ENCODE peak calls at places on chromosomes 12 and 14, in nine cellular contexts. D is ovary, C is iPS DF 6.9, T is prostate gland, K is upper lobe of right lung, N is uterus, A is transverse colon, Y is left lung, B is IMR-90. G is an unnamed sample.

GRCh38 chr12:123741937-123742572 is 20.0 kb upstream of the DNAH10 start:
- DNase-seq in T (no peak), Y (no peak), B (no peak), D (no peak), K (no peak), C (no peak), N (no peak), A (no peak), G (no peak)

GRCh38 chr14:58832010-58832409 is 194.2 kb downstream of the DACT1 start:
- DNase-seq in D (no peak), C (no peak), T (peak), N (no peak), Y (no peak), A (peak), K (no peak), B (no peak), G (no peak)

GRCh38 chr12:20259786-20260185 is 108.6 kb upstream of the PDE3A start:
- DNase-seq in Y (no peak), C (no peak), K (no peak), T (no peak), A (no peak), N (no peak), D (no peak), B (no peak), G (no peak)

GRCh38 chr12:27906658-27907473 is 65.7 kb downstream of the PTHLH start:
- DNase-seq in Y (no peak), A (no peak), B (peak), N (no peak), K (no peak), T (peak), C (no peak), D (no peak), G (no peak)

GRCh38 chr12:102483466-102483865 is 3.1 kb upstream of the IGF1 start:
- DNase-seq in A (no peak), C (no peak), T (no peak), Y (no peak), D (no peak), K (no peak), N (no peak), B (no peak), G (no peak)

GRCh38 chr12:28202374-28203130 is 12.3 kb downstream of the CCDC91 start:
- DNase-seq in B (no peak), N (no peak), T (no peak), K (no peak), Y (no peak), A (no peak), C (no peak), D (no peak), G (no peak)

GRCh38 chr12:76018111-76018510 is 13.5 kb downstream of the PHLDA1 start:
- DNase-seq in A (no peak), C (no peak), D (no peak), B (peak), T (no peak), N (no peak), Y (peak), K (no peak), G (peak)

GRCh38 chr14:22865424-22866215 is 5.9 kb upstream of the LRP10 start:
- DNase-seq in T (no peak), K (no peak), B (no peak), Y (no peak), A (no peak), C (no peak), D (no peak), N (no peak), G (no peak)

GRCh38 chr14:75204106-75204505 is 27.7 kb upstream of the TMED10 start:
- DNase-seq in T (no peak), N (no peak), C (no peak), K (no peak), Y (no peak), B (no peak), D (no peak), A (peak), G (no peak)

GRCh38 chr12:72546106-72546505 is 273.9 kb downstream of the TRHDE start:
- DNase-seq in N (no peak), T (no peak), D (no peak), B (peak), C (no peak), A (no peak), K (no peak), Y (no peak), G (peak)

GRCh38 chr12:47032644-47033043 is 46.8 kb upstream of the PCED1B start:
- DNase-seq in Y (no peak), B (peak), C (peak), A (no peak), D (no peak), T (no peak), K (no peak), N (no peak), G (no peak)

GRCh38 chr12:45339035-45339434 is 123.1 kb downstream of the ANO6 start:
- DNase-seq in T (no peak), C (no peak), D (no peak), N (no peak), Y (no peak), A (no peak), B (no peak), K (no peak), G (no peak)

GRCh38 chr12:102350070-102350469 is 130.3 kb downstream of the IGF1 start:
- DNase-seq in K (no peak), N (no peak), T (no peak), A (no peak), B (no peak), D (no peak), C (no peak), Y (no peak), G (no peak)

GRCh38 chr14:60968671-60969070 is 12.2 kb downstream of the TRMT5 start:
- DNase-seq in Y (no peak), A (no peak), N (no peak), D (no peak), C (no peak), T (no peak), K (no peak), B (no peak), G (no peak)

GRCh38 chr12:27524839-27525238 is 833 bp downstream of the PPFIBP1 start:
- DNase-seq in Y (no peak), B (peak), A (peak), N (no peak), T (peak), C (no peak), K (no peak), D (no peak), G (no peak)

GRCh38 chr12:110780448-110780847 is 37.8 kb upstream of the PPP1CC start:
- DNase-seq in T (no peak), K (no peak), C (no peak), D (no peak), N (no peak), B (no peak), A (no peak), Y (no peak), G (no peak)

GRCh38 chr12:6828671-6829531 is 694 bp downstream of the P3H3 start:
- DNase-seq in Y (peak), C (no peak), N (peak), D (peak), B (peak), T (peak), K (no peak), A (peak), G (no peak)

GRCh38 chr12:121224591-121224990 is 14.7 kb downstream of the P2RX4 start:
- DNase-seq in C (no peak), D (peak), Y (no peak), B (no peak), A (no peak), N (no peak), K (no peak), T (no peak), G (no peak)

GRCh38 chr12:69405466-69405865 is 45.9 kb downstream of the YEATS4 start:
- DNase-seq in A (no peak), D (peak), B (peak), C (no peak), Y (peak), N (peak), T (no peak), K (no peak), G (peak)

GRCh38 chr12:32501835-32502333 is 102.5 kb downstream of the FGD4 start:
- DNase-seq in B (peak), Y (no peak), A (no peak), C (peak), T (no peak), D (peak), K (no peak), N (peak), G (peak)

GRCh38 chr12:38904932-38905479 is 385 bp downstream of the CPNE8 start:
- DNase-seq in K (peak), T (peak), N (peak), C (no peak), D (peak), Y (peak), B (no peak), A (peak), G (no peak)

GRCh38 chr14:50453869-50454268 is 57.2 kb upstream of the CDKL1 start:
- DNase-seq in N (no peak), T (no peak), B (no peak), C (no peak), D (no peak), K (no peak), A (no peak), Y (no peak), G (no peak)

GRCh38 chr14:77681196-77682157 is 26.3 kb downstream of the ALKBH1 start:
- DNase-seq in A (peak), K (no peak), C (no peak), B (peak), T (peak), N (no peak), D (no peak), Y (no peak), G (no peak)

GRCh38 chr14:90574640-90575131 is 177.9 kb downstream of the CALM1 start:
- DNase-seq in N (no peak), T (no peak), Y (no peak), C (no peak), A (no peak), D (peak), B (no peak), K (peak), G (no peak)

GRCh38 chr12:118022728-118023109 is 6.2 kb downstream of the RFC5 start:
- DNase-seq in T (no peak), N (no peak), K (no peak), D (no peak), B (no peak), C (no peak), Y (no peak), A (no peak), G (no peak)

GRCh38 chr14:34046799-34047520 is 96.1 kb upstream of the EGLN3 start:
- DNase-seq in D (no peak), A (no peak), K (no peak), N (no peak), C (no peak), Y (no peak), B (no peak), T (no peak), G (no peak)

GRCh38 chr12:109777544-109777943 is 55.7 kb downstream of the TRPV4 start:
- DNase-seq in T (no peak), C (peak), K (no peak), N (no peak), B (peak), A (peak), D (no peak), Y (no peak), G (no peak)

GRCh38 chr14:95396221-95396620 is 76.5 kb upstream of the CLMN start:
- DNase-seq in T (no peak), C (no peak), D (no peak), K (no peak), N (no peak), Y (no peak), A (no peak), B (no peak), G (no peak)

GRCh38 chr12:25829192-25829591 is 129.3 kb upstream of the RASSF8 start:
- DNase-seq in A (peak), K (no peak), T (peak), B (peak), Y (no peak), N (no peak), C (no peak), D (no peak), G (peak)

GRCh38 chr12:111063296-111064026 is 143.1 kb upstream of the MYL2 start:
- DNase-seq in N (no peak), B (no peak), K (peak), D (no peak), C (no peak), A (no peak), Y (no peak), T (peak), G (no peak)

GRCh38 chr14:62592877-62593276 is 452.4 kb downstream of the KCNH5 start:
- DNase-seq in A (no peak), N (no peak), T (no peak), D (no peak), Y (no peak), B (peak), C (no peak), K (no peak), G (no peak)

GRCh38 chr14:89702151-89702936 is 252.2 kb downstream of the EFCAB11 start:
- DNase-seq in N (peak), C (no peak), B (peak), D (peak), T (no peak), Y (no peak), K (no peak), A (peak), G (peak)

GRCh38 chr12:79689477-79690155 is 1.1 kb downstream of the PAWR start:
- DNase-seq in B (peak), A (peak), Y (peak), C (no peak), N (peak), T (peak), K (peak), D (peak), G (no peak)

GRCh38 chr12:131684015-131684725 is 26.7 kb upstream of the SFSWAP start:
- DNase-seq in D (no peak), C (no peak), B (no peak), K (no peak), Y (no peak), T (no peak), A (no peak), N (no peak), G (no peak)

GRCh38 chr12:21248679-21249078 is 86.0 kb downstream of the SLCO1A2 start:
- DNase-seq in Y (no peak), B (no peak), K (no peak), C (no peak), N (no peak), A (no peak), T (no peak), D (no peak), G (no peak)

GRCh38 chr14:28142400-28143015 is 624.1 kb upstream of the FOXG1 start:
- DNase-seq in D (no peak), C (no peak), T (no peak), Y (no peak), K (no peak), A (no peak), B (no peak), N (no peak), G (no peak)

GRCh38 chr14:28141662-28142061 is 624.9 kb upstream of the FOXG1 start:
- DNase-seq in K (no peak), T (no peak), N (no peak), A (no peak), B (no peak), C (no peak), Y (no peak), D (no peak), G (no peak)

DNA sequence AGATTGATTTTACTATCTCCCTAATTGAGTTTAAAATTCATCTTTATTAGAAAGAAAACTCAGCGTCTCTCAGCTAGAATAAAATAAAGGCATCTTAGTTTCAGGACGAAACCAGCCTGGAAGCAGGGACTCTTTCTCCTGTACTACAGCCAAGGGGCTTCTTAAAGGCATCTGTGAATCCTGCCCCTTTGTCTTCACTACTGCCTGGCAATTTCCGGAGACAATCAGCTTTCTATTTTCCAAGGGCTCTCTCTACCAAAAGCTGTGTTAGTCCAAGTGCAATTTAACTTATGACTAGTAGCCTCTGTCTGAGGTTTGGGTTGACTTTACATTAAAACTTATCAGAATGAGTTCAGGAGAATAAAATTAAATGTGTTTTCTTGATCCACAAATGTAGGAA is 623.2 kb upstream of the FOXG1 start:
- DNase-seq in T (no peak), A (no peak), N (no peak), C (no peak), D (no peak), B (no peak), Y (no peak), K (no peak), G (no peak)
- H3K4me3 ChIP-seq in T (no peak), A (no peak), N (no peak), C (no peak), D (no peak), B (no peak), Y (no peak), K (no peak), G (no peak)

DNA sequence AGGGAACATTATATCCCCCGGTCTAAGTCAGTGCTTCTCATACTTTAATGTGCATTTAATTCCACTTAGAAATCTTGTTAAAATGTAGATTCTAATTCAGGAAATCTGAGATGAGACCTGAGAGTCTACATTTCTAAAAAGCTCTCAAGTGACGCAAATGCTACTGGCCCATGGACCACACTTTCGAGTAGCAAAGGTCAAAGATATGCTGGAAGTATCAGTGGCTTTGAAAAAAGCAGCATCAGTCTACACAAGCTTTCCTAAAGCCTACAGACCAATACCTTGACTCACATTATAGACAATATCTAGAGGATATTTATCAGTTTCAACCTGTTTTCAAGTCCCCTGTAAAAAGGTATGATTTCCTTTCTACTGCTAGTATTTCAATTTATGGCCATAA is 248.6 kb downstream of the CEP128 start:
- DNase-seq in A (no peak), T (no peak), B (no peak), N (no peak), C (no peak), K (no peak), D (no peak), Y (no peak), G (no peak)
- H3K4me3 ChIP-seq in A (no peak), T (no peak), B (no peak), N (no peak), C (no peak), K (no peak), D (no peak), Y (no peak), G (no peak)

GRCh38 chr12:53456654-53457366 is 4.9 kb downstream of the PCBP2 start:
- DNase-seq in N (no peak), Y (no peak), T (no peak), C (no peak), K (no peak), A (no peak), B (no peak), D (no peak), G (no peak)
- H3K4me3 ChIP-seq in N (no peak), Y (no peak), T (no peak), C (no peak), K (no peak), A (no peak), B (no peak), D (no peak), G (no peak)

DNA sequence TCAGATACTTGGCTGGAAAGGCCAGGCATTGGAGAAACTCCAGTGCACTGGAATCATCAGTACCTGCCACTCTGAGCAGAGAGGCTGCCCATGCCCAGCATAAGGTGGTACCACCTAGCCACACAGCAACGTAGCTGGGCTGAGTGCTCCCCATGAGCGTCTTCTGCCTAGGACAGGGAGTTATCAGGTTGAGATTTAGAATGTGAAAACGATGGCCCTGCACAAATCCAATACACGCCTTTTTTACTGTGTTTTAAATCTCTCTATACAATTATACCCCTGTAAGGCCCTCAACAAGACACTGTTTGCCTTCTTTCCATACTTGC is 66.7 kb upstream of the PTGR2 start:
- DNase-seq in C (no peak), D (no peak), K (no peak), Y (no peak), B (no peak), N (no peak), A (no peak), T (no peak), G (no peak)
- H3K4me3 ChIP-seq in C (no peak), D (peak), K (peak), Y (peak), B (peak), N (peak), A (no peak), T (no peak), G (peak)

DNA sequence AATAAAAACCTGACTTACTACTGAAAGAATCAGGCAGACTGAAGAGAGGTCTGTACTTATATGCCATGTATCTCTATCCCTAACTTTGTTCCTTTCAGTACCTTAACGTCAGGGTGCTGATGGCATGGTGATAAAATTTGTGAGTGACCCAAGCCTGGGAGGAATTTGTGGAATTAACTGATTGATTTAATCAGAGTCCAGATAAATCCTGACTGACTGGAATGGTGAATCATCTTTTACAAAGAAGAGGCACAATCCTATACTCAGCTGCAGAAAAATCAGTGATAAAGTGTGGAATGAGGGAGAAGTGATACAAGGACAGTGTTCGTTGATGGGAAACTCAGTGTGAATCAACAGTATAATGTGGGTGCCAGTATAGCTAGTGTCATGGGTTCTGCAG is 3.7 kb downstream of the TDG start:
- DNase-seq in C (no peak), K (no peak), D (no peak), A (no peak), Y (no peak), B (peak), N (no peak), T (no peak), G (no peak)
- H3K4me3 ChIP-seq in C (no peak), K (no peak), D (no peak), A (no peak), Y (no peak), B (no peak), N (no peak), T (no peak), G (no peak)

GRCh38 chr12:88953029-88953586 is 372.8 kb upstream of the KITLG start:
- DNase-seq in A (no peak), T (no peak), Y (no peak), D (no peak), N (no peak), C (no peak), K (no peak), B (no peak), G (no peak)

GRCh38 chr12:88951860-88952483 is 371.7 kb upstream of the KITLG start:
- DNase-seq in K (no peak), C (no peak), B (no peak), N (no peak), A (no peak), T (no peak), D (no peak), Y (no peak), G (no peak)

GRCh38 chr12:88955541-88955940 is 375.3 kb upstream of the KITLG start:
- DNase-seq in K (no peak), B (no peak), Y (no peak), C (no peak), A (no peak), N (no peak), T (no peak), D (no peak), G (no peak)

GRCh38 chr12:88951177-88951576 is 370.9 kb upstream of the KITLG start:
- DNase-seq in T (no peak), D (no peak), B (no peak), N (no peak), Y (no peak), K (no peak), C (no peak), A (no peak), G (no peak)

GRCh38 chr12:88952543-88952942 is 372.3 kb upstream of the KITLG start:
- DNase-seq in B (peak), N (no peak), A (peak), T (no peak), C (no peak), D (no peak), K (no peak), Y (no peak), G (no peak)
- H3K4me3 ChIP-seq in B (no peak), N (no peak), A (no peak), T (no peak), C (no peak), D (no peak), K (no peak), Y (no peak), G (no peak)